ENCODE peak calls at places on chromosomes 6 and 20, in five cellular contexts. T is natural killer cell treated with Interleukin-12 subunit alpha and Interleukin-12 subunit beta and Interleukin-15 and Interleukin-18, amount 100 ng/mL, for 72 hours; J is astrocyte of the spinal cord; L is choroid plexus epithelial cell; K is lung microvascular endothelial cell. V is an unnamed sample.

GRCh38 chr6:149903938-149904611 is 6.2 kb upstream of the RAET1E start:
- DNase-seq in T (no peak), J (no peak), L (no peak), K (no peak), V (no peak)

GRCh38 chr20:329851-330232 is 4.5 kb downstream of the SOX12 start:
- DNase-seq in T (no peak), J (no peak), L (no peak), K (no peak), V (no peak)

GRCh38 chr20:16709017-16709416 is 20.8 kb upstream of the SNRPB2 start:
- DNase-seq in T (no peak), J (no peak), L (no peak), K (no peak), V (no peak)

GRCh38 chr6:90233994-90234393 is 62.6 kb downstream of the BACH2 start:
- DNase-seq in T (peak; percentile 67), J (no peak), L (no peak), K (peak; percentile 14), V (no peak)

GRCh38 chr20:31906001-31906400 is 35.6 kb downstream of the TTLL9 start:
- DNase-seq in T (no peak), J (no peak), L (no peak), K (no peak), V (no peak)

GRCh38 chr20:58668901-58669286 is 17.8 kb downstream of the STX16 start:
- DNase-seq in T (no peak), J (no peak), L (no peak), K (no peak), V (no peak)

GRCh38 chr20:37348643-37349516 is 2.9 kb downstream of the SRC start:
- DNase-seq in T (no peak), J (no peak), L (no peak), K (no peak), V (no peak)

GRCh38 chr20:61263084-61263695 is 11.1 kb downstream of the CDH4 start:
- DNase-seq in T (no peak), J (peak; percentile 33), L (peak; percentile 49), K (peak; percentile 17), V (no peak)

GRCh38 chr6:152552616-152553209 is 84.4 kb downstream of the SYNE1 start:
- DNase-seq in T (peak; percentile 83), J (peak; percentile 73), L (peak; percentile 87), K (peak; percentile 90), V (peak; percentile 31)

GRCh38 chr20:47274449-47275108 is 81.9 kb downstream of the ZMYND8 start:
- DNase-seq in T (no peak), J (peak; percentile 97), L (peak; percentile 94), K (peak; percentile 72), V (peak; percentile 85)

GRCh38 chr6:15036690-15037245 is 209.1 kb upstream of the JARID2 start:
- DNase-seq in T (no peak), J (no peak), L (no peak), K (peak; percentile 57), V (peak; percentile 14)

GRCh38 chr20:41040855-41041254 is 12.2 kb downstream of the TOP1 start:
- DNase-seq in T (no peak), J (no peak), L (no peak), K (no peak), V (no peak)

GRCh38 chr6:98904096-98904495 is 43.6 kb downstream of the FBXL4 start:
- DNase-seq in T (no peak), J (no peak), L (peak; percentile 67), K (peak; percentile 37), V (no peak)

GRCh38 chr20:49821850-49822249 is 9.2 kb downstream of the SLC9A8 start:
- DNase-seq in T (no peak), J (peak; percentile 52), L (peak; percentile 76), K (peak; percentile 78), V (no peak)

GRCh38 chr6:78383968-78384367 is 483.4 kb upstream of the IRAK1BP1 start:
- DNase-seq in T (no peak), J (no peak), L (no peak), K (no peak), V (no peak)

GRCh38 chr6:1930356-1930755 is 315.0 kb downstream of the GMDS start:
- DNase-seq in T (no peak), J (peak; percentile 54), L (peak; percentile 37), K (peak; percentile 31), V (no peak)

GRCh38 chr6:7173843-7174503 is 66.2 kb downstream of the RREB1 start:
- DNase-seq in T (no peak), J (no peak), L (no peak), K (no peak), V (no peak)

V was measured in H4.